ENCODE peak calls at places on chromosomes 16 and 17, in six cellular contexts. One of them, this sample, is unnamed.

GRCh38 chr16:21650517-21650916 is 1.9 kb downstream of the IGSF6 start:
- DNase-seq in left cardiac atrium: no peak
- DNase-seq in epithelial cell of prostate: no peak
- DNase-seq in SJCRH30: no peak
- DNase-seq in activated T-helper 1 cell treated with anti-CD3 and anti-CD28 coated beads, Interleukin-12 subunit alpha, Interleukin-12 subunit beta, Interleukin-2, Interleukin-4 antibody, amounts not matched to agents 30 ng/mL and 10 ng/mL and 1 ng/mL, durations not matched to agents 14 hours and 24 hours and 36 hours: no peak
- DNase-seq in hepatic stellate cell: no peak
- DNase-seq in this sample: no peak

GRCh38 chr16:79173910-79174309 is 426.6 kb downstream of the MAF start:
- DNase-seq in hepatic stellate cell: no peak
- DNase-seq in epithelial cell of prostate: no peak
- DNase-seq in activated T-helper 1 cell treated with anti-CD3 and anti-CD28 coated beads, Interleukin-12 subunit alpha, Interleukin-12 subunit beta, Interleukin-2, Interleukin-4 antibody, amounts not matched to agents 30 ng/mL and 10 ng/mL and 1 ng/mL, durations not matched to agents 14 hours and 24 hours and 36 hours: no peak
- DNase-seq in SJCRH30: no peak
- DNase-seq in left cardiac atrium: no peak
- DNase-seq in this sample: no peak

GRCh38 chr17:37774508-37774907 is 29.6 kb upstream of the HNF1B start:
- DNase-seq in hepatic stellate cell: no peak
- DNase-seq in left cardiac atrium: no peak
- DNase-seq in epithelial cell of prostate: no peak
- DNase-seq in SJCRH30: no peak
- DNase-seq in activated T-helper 1 cell treated with anti-CD3 and anti-CD28 coated beads, Interleukin-12 subunit alpha, Interleukin-12 subunit beta, Interleukin-2, Interleukin-4 antibody, amounts not matched to agents 30 ng/mL and 10 ng/mL and 1 ng/mL, durations not matched to agents 14 hours and 24 hours and 36 hours: peak; percentile 42
- DNase-seq in this sample: no peak

GRCh38 chr16:80570106-80570478 is 29.3 kb downstream of the DYNLRB2 start:
- DNase-seq in activated T-helper 1 cell treated with anti-CD3 and anti-CD28 coated beads, Interleukin-12 subunit alpha, Interleukin-12 subunit beta, Interleukin-2, Interleukin-4 antibody, amounts not matched to agents 30 ng/mL and 10 ng/mL and 1 ng/mL, durations not matched to agents 14 hours and 24 hours and 36 hours: peak; percentile 24
- DNase-seq in SJCRH30: no peak
- DNase-seq in left cardiac atrium: no peak
- DNase-seq in hepatic stellate cell: no peak
- DNase-seq in epithelial cell of prostate: no peak
- DNase-seq in this sample: no peak

GRCh38 chr16:58409316-58409973 is 17.2 kb downstream of the GINS3 start:
- DNase-seq in hepatic stellate cell: no peak
- DNase-seq in left cardiac atrium: peak; percentile 78
- DNase-seq in activated T-helper 1 cell treated with anti-CD3 and anti-CD28 coated beads, Interleukin-12 subunit alpha, Interleukin-12 subunit beta, Interleukin-2, Interleukin-4 antibody, amounts not matched to agents 30 ng/mL and 10 ng/mL and 1 ng/mL, durations not matched to agents 14 hours and 24 hours and 36 hours: no peak
- DNase-seq in epithelial cell of prostate: peak; percentile 52
- DNase-seq in SJCRH30: peak; percentile 25
- DNase-seq in this sample: no peak

GRCh38 chr16:29148867-29149272 is 164.0 kb downstream of the LAT start:
- DNase-seq in activated T-helper 1 cell treated with anti-CD3 and anti-CD28 coated beads, Interleukin-12 subunit alpha, Interleukin-12 subunit beta, Interleukin-2, Interleukin-4 antibody, amounts not matched to agents 30 ng/mL and 10 ng/mL and 1 ng/mL, durations not matched to agents 14 hours and 24 hours and 36 hours: peak; percentile 69
- DNase-seq in SJCRH30: no peak
- DNase-seq in hepatic stellate cell: no peak
- DNase-seq in epithelial cell of prostate: no peak
- DNase-seq in left cardiac atrium: peak; percentile 67
- DNase-seq in this sample: peak; percentile 52

GRCh38 chr16:87457051-87457611 is 35.7 kb downstream of the ZCCHC14 start:
- DNase-seq in SJCRH30: no peak
- DNase-seq in left cardiac atrium: no peak
- DNase-seq in epithelial cell of prostate: no peak
- DNase-seq in hepatic stellate cell: no peak
- DNase-seq in activated T-helper 1 cell treated with anti-CD3 and anti-CD28 coated beads, Interleukin-12 subunit alpha, Interleukin-12 subunit beta, Interleukin-2, Interleukin-4 antibody, amounts not matched to agents 30 ng/mL and 10 ng/mL and 1 ng/mL, durations not matched to agents 14 hours and 24 hours and 36 hours: no peak
- DNase-seq in this sample: no peak

GRCh38 chr17:46975287-46975686 is 3.8 kb downstream of the RPRML start:
- DNase-seq in left cardiac atrium: no peak
- DNase-seq in epithelial cell of prostate: no peak
- DNase-seq in hepatic stellate cell: no peak
- DNase-seq in activated T-helper 1 cell treated with anti-CD3 and anti-CD28 coated beads, Interleukin-12 subunit alpha, Interleukin-12 subunit beta, Interleukin-2, Interleukin-4 antibody, amounts not matched to agents 30 ng/mL and 10 ng/mL and 1 ng/mL, durations not matched to agents 14 hours and 24 hours and 36 hours: no peak
- DNase-seq in SJCRH30: no peak
- DNase-seq in this sample: no peak

GRCh38 chr17:48541574-48542113 is 3.3 kb downstream of the HOXB2 start:
- DNase-seq in hepatic stellate cell: peak; percentile 78
- DNase-seq in epithelial cell of prostate: no peak
- DNase-seq in left cardiac atrium: peak; percentile 68
- DNase-seq in SJCRH30: peak; percentile 69
- DNase-seq in activated T-helper 1 cell treated with anti-CD3 and anti-CD28 coated beads, Interleukin-12 subunit alpha, Interleukin-12 subunit beta, Interleukin-2, Interleukin-4 antibody, amounts not matched to agents 30 ng/mL and 10 ng/mL and 1 ng/mL, durations not matched to agents 14 hours and 24 hours and 36 hours: peak; percentile 27
- DNase-seq in this sample: no peak

GRCh38 chr17:77602062-77602746 is 356.3 kb upstream of the TNRC6C start:
- DNase-seq in SJCRH30: no peak
- DNase-seq in epithelial cell of prostate: no peak
- DNase-seq in hepatic stellate cell: peak; percentile 89
- DNase-seq in left cardiac atrium: peak; percentile 82
- DNase-seq in activated T-helper 1 cell treated with anti-CD3 and anti-CD28 coated beads, Interleukin-12 subunit alpha, Interleukin-12 subunit beta, Interleukin-2, Interleukin-4 antibody, amounts not matched to agents 30 ng/mL and 10 ng/mL and 1 ng/mL, durations not matched to agents 14 hours and 24 hours and 36 hours: no peak
- DNase-seq in this sample: no peak

GRCh38 chr17:27506348-27507218 is 50.3 kb downstream of the KSR1 start:
- DNase-seq in hepatic stellate cell: no peak
- DNase-seq in left cardiac atrium: no peak
- DNase-seq in epithelial cell of prostate: no peak
- DNase-seq in activated T-helper 1 cell treated with anti-CD3 and anti-CD28 coated beads, Interleukin-12 subunit alpha, Interleukin-12 subunit beta, Interleukin-2, Interleukin-4 antibody, amounts not matched to agents 30 ng/mL and 10 ng/mL and 1 ng/mL, durations not matched to agents 14 hours and 24 hours and 36 hours: no peak
- DNase-seq in SJCRH30: peak; percentile 50
- DNase-seq in this sample: no peak

GRCh38 chr16:3094289-3095027 is 4.6 kb downstream of the ZSCAN10 start:
- DNase-seq in left cardiac atrium: no peak
- DNase-seq in hepatic stellate cell: peak; percentile 64
- DNase-seq in epithelial cell of prostate: no peak
- DNase-seq in activated T-helper 1 cell treated with anti-CD3 and anti-CD28 coated beads, Interleukin-12 subunit alpha, Interleukin-12 subunit beta, Interleukin-2, Interleukin-4 antibody, amounts not matched to agents 30 ng/mL and 10 ng/mL and 1 ng/mL, durations not matched to agents 14 hours and 24 hours and 36 hours: no peak
- DNase-seq in SJCRH30: peak; percentile 62
- DNase-seq in this sample: peak; percentile 24

GRCh38 chr17:21213491-21214014 is 408 bp downstream of the TMEM11 start:
- DNase-seq in SJCRH30: peak; percentile 84
- DNase-seq in epithelial cell of prostate: no peak
- DNase-seq in left cardiac atrium: peak; percentile 70
- DNase-seq in hepatic stellate cell: no peak
- DNase-seq in activated T-helper 1 cell treated with anti-CD3 and anti-CD28 coated beads, Interleukin-12 subunit alpha, Interleukin-12 subunit beta, Interleukin-2, Interleukin-4 antibody, amounts not matched to agents 30 ng/mL and 10 ng/mL and 1 ng/mL, durations not matched to agents 14 hours and 24 hours and 36 hours: no peak
- DNase-seq in this sample: no peak

GRCh38 chr17:79794659-79795511 is 2.0 kb downstream of the CBX8 start:
- DNase-seq in epithelial cell of prostate: no peak
- DNase-seq in left cardiac atrium: no peak
- DNase-seq in hepatic stellate cell: no peak
- DNase-seq in activated T-helper 1 cell treated with anti-CD3 and anti-CD28 coated beads, Interleukin-12 subunit alpha, Interleukin-12 subunit beta, Interleukin-2, Interleukin-4 antibody, amounts not matched to agents 30 ng/mL and 10 ng/mL and 1 ng/mL, durations not matched to agents 14 hours and 24 hours and 36 hours: no peak
- DNase-seq in SJCRH30: no peak
- DNase-seq in this sample: no peak

GRCh38 chr17:47203984-47204721 is 5.0 kb upstream of the MYL4 start:
- DNase-seq in epithelial cell of prostate: no peak
- DNase-seq in left cardiac atrium: no peak
- DNase-seq in SJCRH30: peak; percentile 52
- DNase-seq in activated T-helper 1 cell treated with anti-CD3 and anti-CD28 coated beads, Interleukin-12 subunit alpha, Interleukin-12 subunit beta, Interleukin-2, Interleukin-4 antibody, amounts not matched to agents 30 ng/mL and 10 ng/mL and 1 ng/mL, durations not matched to agents 14 hours and 24 hours and 36 hours: peak; percentile 46
- DNase-seq in hepatic stellate cell: no peak
- DNase-seq in this sample: peak; percentile 36

GRCh38 chr17:42023524-42024349 is 3.8 kb downstream of the NKIRAS2 start:
- DNase-seq in hepatic stellate cell: no peak
- DNase-seq in epithelial cell of prostate: no peak
- DNase-seq in SJCRH30: no peak
- DNase-seq in left cardiac atrium: peak; percentile 48
- DNase-seq in activated T-helper 1 cell treated with anti-CD3 and anti-CD28 coated beads, Interleukin-12 subunit alpha, Interleukin-12 subunit beta, Interleukin-2, Interleukin-4 antibody, amounts not matched to agents 30 ng/mL and 10 ng/mL and 1 ng/mL, durations not matched to agents 14 hours and 24 hours and 36 hours: no peak
- DNase-seq in this sample: no peak

GRCh38 chr17:19753049-19753444 is 4.9 kb upstream of the ALDH3A1 start:
- DNase-seq in epithelial cell of prostate: peak; percentile 81
- DNase-seq in activated T-helper 1 cell treated with anti-CD3 and anti-CD28 coated beads, Interleukin-12 subunit alpha, Interleukin-12 subunit beta, Interleukin-2, Interleukin-4 antibody, amounts not matched to agents 30 ng/mL and 10 ng/mL and 1 ng/mL, durations not matched to agents 14 hours and 24 hours and 36 hours: no peak
- DNase-seq in left cardiac atrium: peak; percentile 55
- DNase-seq in SJCRH30: no peak
- DNase-seq in hepatic stellate cell: no peak
- DNase-seq in this sample: no peak

GRCh38 chr16:3145660-3146059 is 10.8 kb downstream of the ZNF213 start:
- DNase-seq in hepatic stellate cell: no peak
- DNase-seq in left cardiac atrium: peak; percentile 21
- DNase-seq in SJCRH30: no peak
- DNase-seq in activated T-helper 1 cell treated with anti-CD3 and anti-CD28 coated beads, Interleukin-12 subunit alpha, Interleukin-12 subunit beta, Interleukin-2, Interleukin-4 antibody, amounts not matched to agents 30 ng/mL and 10 ng/mL and 1 ng/mL, durations not matched to agents 14 hours and 24 hours and 36 hours: no peak
- DNase-seq in epithelial cell of prostate: no peak
- DNase-seq in this sample: no peak

GRCh38 chr16:27461483-27462171 is 59.7 kb downstream of the IL21R start:
- DNase-seq in epithelial cell of prostate: no peak
- DNase-seq in hepatic stellate cell: no peak
- DNase-seq in activated T-helper 1 cell treated with anti-CD3 and anti-CD28 coated beads, Interleukin-12 subunit alpha, Interleukin-12 subunit beta, Interleukin-2, Interleukin-4 antibody, amounts not matched to agents 30 ng/mL and 10 ng/mL and 1 ng/mL, durations not matched to agents 14 hours and 24 hours and 36 hours: no peak
- DNase-seq in SJCRH30: peak; percentile 91
- DNase-seq in left cardiac atrium: no peak
- DNase-seq in this sample: no peak

GRCh38 chr16:4319454-4319853 is 3.6 kb downstream of the GLIS2 start:
- DNase-seq in left cardiac atrium: peak; percentile 62
- DNase-seq in SJCRH30: no peak
- DNase-seq in epithelial cell of prostate: no peak
- DNase-seq in activated T-helper 1 cell treated with anti-CD3 and anti-CD28 coated beads, Interleukin-12 subunit alpha, Interleukin-12 subunit beta, Interleukin-2, Interleukin-4 antibody, amounts not matched to agents 30 ng/mL and 10 ng/mL and 1 ng/mL, durations not matched to agents 14 hours and 24 hours and 36 hours: peak; percentile 32
- DNase-seq in hepatic stellate cell: no peak
- DNase-seq in this sample: peak; percentile 37

GRCh38 chr17:30344283-30345088 is 10.6 kb upstream of the TMIGD1 start:
- DNase-seq in activated T-helper 1 cell treated with anti-CD3 and anti-CD28 coated beads, Interleukin-12 subunit alpha, Interleukin-12 subunit beta, Interleukin-2, Interleukin-4 antibody, amounts not matched to agents 30 ng/mL and 10 ng/mL and 1 ng/mL, durations not matched to agents 14 hours and 24 hours and 36 hours: no peak
- DNase-seq in left cardiac atrium: peak; percentile 66
- DNase-seq in SJCRH30: peak; percentile 68
- DNase-seq in epithelial cell of prostate: no peak
- DNase-seq in hepatic stellate cell: no peak
- DNase-seq in this sample: no peak

GRCh38 chr17:46811978-46812583 is 6.4 kb downstream of the WNT3 start:
- DNase-seq in SJCRH30: no peak
- DNase-seq in left cardiac atrium: no peak
- DNase-seq in epithelial cell of prostate: no peak
- DNase-seq in hepatic stellate cell: no peak
- DNase-seq in activated T-helper 1 cell treated with anti-CD3 and anti-CD28 coated beads, Interleukin-12 subunit alpha, Interleukin-12 subunit beta, Interleukin-2, Interleukin-4 antibody, amounts not matched to agents 30 ng/mL and 10 ng/mL and 1 ng/mL, durations not matched to agents 14 hours and 24 hours and 36 hours: no peak
- DNase-seq in this sample: no peak

GRCh38 chr17:77424585-77425344 is 284.0 kb downstream of the SEC14L1 start:
- DNase-seq in epithelial cell of prostate: no peak
- DNase-seq in hepatic stellate cell: peak; percentile 87
- DNase-seq in activated T-helper 1 cell treated with anti-CD3 and anti-CD28 coated beads, Interleukin-12 subunit alpha, Interleukin-12 subunit beta, Interleukin-2, Interleukin-4 antibody, amounts not matched to agents 30 ng/mL and 10 ng/mL and 1 ng/mL, durations not matched to agents 14 hours and 24 hours and 36 hours: no peak
- DNase-seq in left cardiac atrium: peak; percentile 91
- DNase-seq in SJCRH30: peak; percentile 99
- DNase-seq in this sample: no peak

GRCh38 chr17:37024181-37024637 is 75.5 kb downstream of the AATF start:
- DNase-seq in epithelial cell of prostate: no peak
- DNase-seq in SJCRH30: no peak
- DNase-seq in activated T-helper 1 cell treated with anti-CD3 and anti-CD28 coated beads, Interleukin-12 subunit alpha, Interleukin-12 subunit beta, Interleukin-2, Interleukin-4 antibody, amounts not matched to agents 30 ng/mL and 10 ng/mL and 1 ng/mL, durations not matched to agents 14 hours and 24 hours and 36 hours: no peak
- DNase-seq in hepatic stellate cell: no peak
- DNase-seq in left cardiac atrium: no peak
- DNase-seq in this sample: no peak

GRCh38 chr17:60525624-60526514 is at the start of gene APPBP2:
- DNase-seq in hepatic stellate cell: peak; percentile 86
- DNase-seq in SJCRH30: peak; percentile 87
- DNase-seq in epithelial cell of prostate: no peak
- DNase-seq in left cardiac atrium: peak; percentile 90
- DNase-seq in activated T-helper 1 cell treated with anti-CD3 and anti-CD28 coated beads, Interleukin-12 subunit alpha, Interleukin-12 subunit beta, Interleukin-2, Interleukin-4 antibody, amounts not matched to agents 30 ng/mL and 10 ng/mL and 1 ng/mL, durations not matched to agents 14 hours and 24 hours and 36 hours: peak; percentile 69
- DNase-seq in this sample: peak; percentile 42

GRCh38 chr17:7841309-7841621 is 7.2 kb downstream of the KDM6B start:
- DNase-seq in left cardiac atrium: no peak
- DNase-seq in hepatic stellate cell: no peak
- DNase-seq in activated T-helper 1 cell treated with anti-CD3 and anti-CD28 coated beads, Interleukin-12 subunit alpha, Interleukin-12 subunit beta, Interleukin-2, Interleukin-4 antibody, amounts not matched to agents 30 ng/mL and 10 ng/mL and 1 ng/mL, durations not matched to agents 14 hours and 24 hours and 36 hours: no peak
- DNase-seq in SJCRH30: no peak
- DNase-seq in epithelial cell of prostate: no peak
- DNase-seq in this sample: no peak

GRCh38 chr16:78744796-78745464 is 645.5 kb downstream of the WWOX start:
- DNase-seq in SJCRH30: no peak
- DNase-seq in epithelial cell of prostate: no peak
- DNase-seq in activated T-helper 1 cell treated with anti-CD3 and anti-CD28 coated beads, Interleukin-12 subunit alpha, Interleukin-12 subunit beta, Interleukin-2, Interleukin-4 antibody, amounts not matched to agents 30 ng/mL and 10 ng/mL and 1 ng/mL, durations not matched to agents 14 hours and 24 hours and 36 hours: no peak
- DNase-seq in left cardiac atrium: no peak
- DNase-seq in hepatic stellate cell: no peak
- DNase-seq in this sample: no peak

GRCh38 chr17:17750881-17751280 is 69.6 kb downstream of the RAI1 start:
- DNase-seq in epithelial cell of prostate: no peak
- DNase-seq in hepatic stellate cell: no peak
- DNase-seq in SJCRH30: no peak
- DNase-seq in left cardiac atrium: no peak
- DNase-seq in activated T-helper 1 cell treated with anti-CD3 and anti-CD28 coated beads, Interleukin-12 subunit alpha, Interleukin-12 subunit beta, Interleukin-2, Interleukin-4 antibody, amounts not matched to agents 30 ng/mL and 10 ng/mL and 1 ng/mL, durations not matched to agents 14 hours and 24 hours and 36 hours: peak; percentile 32
- DNase-seq in this sample: peak; percentile 10

GRCh38 chr16:20821682-20822081 is 15.4 kb downstream of the REXO5 start:
- DNase-seq in activated T-helper 1 cell treated with anti-CD3 and anti-CD28 coated beads, Interleukin-12 subunit alpha, Interleukin-12 subunit beta, Interleukin-2, Interleukin-4 antibody, amounts not matched to agents 30 ng/mL and 10 ng/mL and 1 ng/mL, durations not matched to agents 14 hours and 24 hours and 36 hours: no peak
- DNase-seq in SJCRH30: no peak
- DNase-seq in epithelial cell of prostate: no peak
- DNase-seq in hepatic stellate cell: no peak
- DNase-seq in left cardiac atrium: no peak
- DNase-seq in this sample: no peak

GRCh38 chr17:77508047-77508715 is 367.4 kb downstream of the SEC14L1 start:
- DNase-seq in left cardiac atrium: no peak
- DNase-seq in epithelial cell of prostate: no peak
- DNase-seq in SJCRH30: no peak
- DNase-seq in activated T-helper 1 cell treated with anti-CD3 and anti-CD28 coated beads, Interleukin-12 subunit alpha, Interleukin-12 subunit beta, Interleukin-2, Interleukin-4 antibody, amounts not matched to agents 30 ng/mL and 10 ng/mL and 1 ng/mL, durations not matched to agents 14 hours and 24 hours and 36 hours: no peak
- DNase-seq in hepatic stellate cell: no peak
- DNase-seq in this sample: no peak

GRCh38 chr16:86239381-86239780 is 270.9 kb upstream of the FOXF1 start:
- DNase-seq in activated T-helper 1 cell treated with anti-CD3 and anti-CD28 coated beads, Interleukin-12 subunit alpha, Interleukin-12 subunit beta, Interleukin-2, Interleukin-4 antibody, amounts not matched to agents 30 ng/mL and 10 ng/mL and 1 ng/mL, durations not matched to agents 14 hours and 24 hours and 36 hours: no peak
- DNase-seq in SJCRH30: peak; percentile 40
- DNase-seq in hepatic stellate cell: no peak
- DNase-seq in epithelial cell of prostate: no peak
- DNase-seq in left cardiac atrium: no peak
- DNase-seq in this sample: no peak

GRCh38 chr17:12627177-12627629 is 38.5 kb upstream of the MYOCD start:
- DNase-seq in left cardiac atrium: peak; percentile 39
- DNase-seq in epithelial cell of prostate: peak; percentile 85
- DNase-seq in SJCRH30: peak; percentile 50
- DNase-seq in activated T-helper 1 cell treated with anti-CD3 and anti-CD28 coated beads, Interleukin-12 subunit alpha, Interleukin-12 subunit beta, Interleukin-2, Interleukin-4 antibody, amounts not matched to agents 30 ng/mL and 10 ng/mL and 1 ng/mL, durations not matched to agents 14 hours and 24 hours and 36 hours: no peak
- DNase-seq in hepatic stellate cell: peak; percentile 59
- DNase-seq in this sample: no peak

GRCh38 chr17:70604854-70605253 is 435.5 kb downstream of the KCNJ2 start:
- DNase-seq in SJCRH30: no peak
- DNase-seq in left cardiac atrium: no peak
- DNase-seq in epithelial cell of prostate: no peak
- DNase-seq in activated T-helper 1 cell treated with anti-CD3 and anti-CD28 coated beads, Interleukin-12 subunit alpha, Interleukin-12 subunit beta, Interleukin-2, Interleukin-4 antibody, amounts not matched to agents 30 ng/mL and 10 ng/mL and 1 ng/mL, durations not matched to agents 14 hours and 24 hours and 36 hours: no peak
- DNase-seq in hepatic stellate cell: no peak
- DNase-seq in this sample: no peak

GRCh38 chr17:75830168-75831031 is 13.8 kb downstream of the UNC13D start:
- DNase-seq in activated T-helper 1 cell treated with anti-CD3 and anti-CD28 coated beads, Interleukin-12 subunit alpha, Interleukin-12 subunit beta, Interleukin-2, Interleukin-4 antibody, amounts not matched to agents 30 ng/mL and 10 ng/mL and 1 ng/mL, durations not matched to agents 14 hours and 24 hours and 36 hours: no peak
- DNase-seq in hepatic stellate cell: no peak
- DNase-seq in epithelial cell of prostate: no peak
- DNase-seq in SJCRH30: peak; percentile 54
- DNase-seq in left cardiac atrium: peak; percentile 39
- DNase-seq in this sample: no peak

GRCh38 chr17:35540589-35541404 is 3.3 kb upstream of the SLFN12L start:
- DNase-seq in activated T-helper 1 cell treated with anti-CD3 and anti-CD28 coated beads, Interleukin-12 subunit alpha, Interleukin-12 subunit beta, Interleukin-2, Interleukin-4 antibody, amounts not matched to agents 30 ng/mL and 10 ng/mL and 1 ng/mL, durations not matched to agents 14 hours and 24 hours and 36 hours: no peak
- DNase-seq in hepatic stellate cell: peak; percentile 19
- DNase-seq in epithelial cell of prostate: no peak
- DNase-seq in left cardiac atrium: peak; percentile 45
- DNase-seq in SJCRH30: peak; percentile 10
- DNase-seq in this sample: no peak

GRCh38 chr17:40086150-40087044 is 14.0 kb downstream of the NR1D1 start:
- DNase-seq in SJCRH30: peak; percentile 70
- DNase-seq in epithelial cell of prostate: no peak
- DNase-seq in hepatic stellate cell: peak; percentile 69
- DNase-seq in left cardiac atrium: peak; percentile 68
- DNase-seq in activated T-helper 1 cell treated with anti-CD3 and anti-CD28 coated beads, Interleukin-12 subunit alpha, Interleukin-12 subunit beta, Interleukin-2, Interleukin-4 antibody, amounts not matched to agents 30 ng/mL and 10 ng/mL and 1 ng/mL, durations not matched to agents 14 hours and 24 hours and 36 hours: no peak
- DNase-seq in this sample: no peak